ENCODE peak calls at places on chromosomes 16 and 17, in nine cellular contexts. One of them, this sample, is unnamed.

GRCh38 chr17:35161281-35161761 is 13.7 kb downstream of the UNC45B start:
- DNase-seq in fibroblast of the aortic adventitia: no peak
- DNase-seq in small intestine: peak; percentile 21
- DNase-seq in HFF-Myc: no peak
- DNase-seq in AG04450: no peak
- DNase-seq in lower leg skin: no peak
- DNase-seq in mesenchymal stem cell: no peak
- DNase-seq in NT2/D1: no peak
- DNase-seq in stomach: no peak
- DNase-seq in this sample: no peak

GRCh38 chr16:65497571-65497970 is 375.7 kb upstream of the CDH11 start:
- DNase-seq in fibroblast of the aortic adventitia: no peak
- DNase-seq in small intestine: no peak
- DNase-seq in HFF-Myc: no peak
- DNase-seq in AG04450: no peak
- DNase-seq in lower leg skin: no peak
- DNase-seq in mesenchymal stem cell: no peak
- DNase-seq in NT2/D1: no peak
- DNase-seq in stomach: no peak
- DNase-seq in this sample: no peak

GRCh38 chr16:19831678-19832077 is 53.0 kb downstream of the GPRC5B start:
- DNase-seq in fibroblast of the aortic adventitia: peak; percentile 65
- DNase-seq in small intestine: no peak
- DNase-seq in HFF-Myc: no peak
- DNase-seq in AG04450: peak; percentile 42
- DNase-seq in lower leg skin: no peak
- DNase-seq in mesenchymal stem cell: peak; percentile 83
- DNase-seq in NT2/D1: no peak
- DNase-seq in stomach: no peak
- DNase-seq in this sample: no peak

GRCh38 chr16:28189237-28189636 is 22.5 kb downstream of the XPO6 start:
- DNase-seq in fibroblast of the aortic adventitia: no peak
- DNase-seq in small intestine: peak; percentile 44
- DNase-seq in HFF-Myc: no peak
- DNase-seq in AG04450: no peak
- DNase-seq in lower leg skin: no peak
- DNase-seq in mesenchymal stem cell: peak; percentile 59
- DNase-seq in NT2/D1: no peak
- DNase-seq in stomach: no peak
- DNase-seq in this sample: no peak

GRCh38 chr16:81127051-81127450 is 30.9 kb upstream of the GCSH start:
- DNase-seq in fibroblast of the aortic adventitia: peak; percentile 4
- DNase-seq in small intestine: no peak
- DNase-seq in HFF-Myc: no peak
- DNase-seq in AG04450: peak; percentile 41
- DNase-seq in lower leg skin: no peak
- DNase-seq in mesenchymal stem cell: peak; percentile 17
- DNase-seq in NT2/D1: no peak
- DNase-seq in stomach: no peak
- DNase-seq in this sample: peak; percentile 25

GRCh38 chr16:57196276-57196675 is 10.1 kb downstream of the RSPRY1 start:
- DNase-seq in fibroblast of the aortic adventitia: peak; percentile 33
- DNase-seq in small intestine: no peak
- DNase-seq in HFF-Myc: no peak
- DNase-seq in AG04450: no peak
- DNase-seq in lower leg skin: no peak
- DNase-seq in mesenchymal stem cell: no peak
- DNase-seq in NT2/D1: no peak
- DNase-seq in stomach: no peak
- DNase-seq in this sample: no peak

GRCh38 chr16:66495440-66495839 is 54.5 kb downstream of the TK2 start:
- DNase-seq in fibroblast of the aortic adventitia: no peak
- DNase-seq in small intestine: no peak
- DNase-seq in HFF-Myc: no peak
- DNase-seq in AG04450: no peak
- DNase-seq in lower leg skin: no peak
- DNase-seq in mesenchymal stem cell: no peak
- DNase-seq in NT2/D1: no peak
- DNase-seq in stomach: no peak
- DNase-seq in this sample: no peak

GRCh38 chr17:59496178-59496577 is 69.2 kb upstream of the DHX40 start:
- DNase-seq in fibroblast of the aortic adventitia: no peak
- DNase-seq in small intestine: no peak
- DNase-seq in HFF-Myc: no peak
- DNase-seq in AG04450: no peak
- DNase-seq in lower leg skin: no peak
- DNase-seq in mesenchymal stem cell: no peak
- DNase-seq in NT2/D1: no peak
- DNase-seq in stomach: no peak
- DNase-seq in this sample: no peak

DNA sequence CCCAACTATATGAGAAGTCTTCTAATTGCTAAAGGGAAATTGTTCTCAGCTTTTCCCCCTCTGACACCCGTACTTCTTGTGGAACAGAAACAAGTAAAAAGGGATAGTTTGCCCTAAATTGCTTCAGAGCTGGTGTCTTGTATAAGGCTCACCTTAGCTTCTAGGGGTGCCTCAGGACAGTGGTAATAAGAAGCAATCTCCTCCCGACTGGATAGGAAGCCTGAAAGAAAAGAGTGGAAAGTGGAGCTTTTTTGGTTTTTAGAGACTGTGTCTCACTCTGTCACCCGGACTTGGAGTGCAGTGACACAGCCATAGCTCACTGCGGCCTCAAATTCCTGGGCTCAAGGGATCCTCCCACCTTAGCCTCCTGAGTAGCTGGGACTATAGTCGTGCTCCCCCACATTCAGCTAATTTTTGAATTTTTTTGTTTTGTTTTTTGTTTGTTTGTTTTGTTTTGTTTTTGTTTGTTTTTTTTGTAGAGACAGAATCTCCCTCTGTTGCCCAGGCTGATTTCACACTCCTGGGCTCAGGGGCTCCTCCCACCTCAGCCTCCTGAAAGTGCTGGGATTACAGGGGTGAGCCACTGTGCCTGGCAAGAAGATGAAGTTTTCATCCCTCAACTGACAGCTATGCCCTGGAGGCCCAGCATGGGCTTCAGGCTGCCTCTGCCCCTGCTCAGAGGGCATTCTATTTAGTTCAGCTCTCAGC is 3.4 kb downstream of the TAT start:
- DNase-seq in fibroblast of the aortic adventitia: no peak
- DNase-seq in small intestine: no peak
- DNase-seq in HFF-Myc: no peak
- DNase-seq in AG04450: no peak
- DNase-seq in lower leg skin: no peak
- DNase-seq in mesenchymal stem cell: no peak
- DNase-seq in NT2/D1: no peak
- DNase-seq in stomach: no peak
- DNase-seq in this sample: no peak
- H3K4me3 ChIP-seq in fibroblast of the aortic adventitia: no peak overlapping the region
- H3K4me3 ChIP-seq in small intestine: no peak overlapping the region
- H3K4me3 ChIP-seq in HFF-Myc: no peak overlapping the region
- H3K4me3 ChIP-seq in AG04450: no peak overlapping the region
- H3K4me3 ChIP-seq in lower leg skin: no peak overlapping the region
- H3K4me3 ChIP-seq in mesenchymal stem cell: no peak overlapping the region
- H3K4me3 ChIP-seq in NT2/D1: no peak overlapping the region
- H3K4me3 ChIP-seq in stomach: no peak overlapping the region
- H3K4me3 ChIP-seq in this sample: no peak overlapping the region

GRCh38 chr16:53434436-53435065 is at the start of gene RBL2:
- DNase-seq in fibroblast of the aortic adventitia: peak; percentile 17
- DNase-seq in small intestine: peak; percentile 63
- DNase-seq in HFF-Myc: no peak
- DNase-seq in AG04450: no peak
- DNase-seq in lower leg skin: peak; percentile 79
- DNase-seq in mesenchymal stem cell: peak; percentile 70
- DNase-seq in NT2/D1: peak; percentile 62
- DNase-seq in stomach: peak; percentile 87
- DNase-seq in this sample: peak; percentile 76

GRCh38 chr16:53430363-53430762 is 3.9 kb upstream of the RBL2 start:
- DNase-seq in fibroblast of the aortic adventitia: no peak
- DNase-seq in small intestine: no peak
- DNase-seq in HFF-Myc: no peak
- DNase-seq in AG04450: no peak
- DNase-seq in lower leg skin: no peak
- DNase-seq in mesenchymal stem cell: no peak
- DNase-seq in NT2/D1: no peak
- DNase-seq in stomach: no peak
- DNase-seq in this sample: no peak

GRCh38 chr16:53433930-53434435 is 288 bp upstream of the RBL2 start:
- DNase-seq in fibroblast of the aortic adventitia: peak; percentile 80
- DNase-seq in small intestine: peak; percentile 84
- DNase-seq in HFF-Myc: no peak
- DNase-seq in AG04450: peak; percentile 33
- DNase-seq in lower leg skin: no peak
- DNase-seq in mesenchymal stem cell: peak; percentile 80
- DNase-seq in NT2/D1: no peak
- DNase-seq in stomach: no peak
- DNase-seq in this sample: peak; percentile 90

GRCh38 chr16:53435066-53435688 is 906 bp downstream of the RBL2 start:
- DNase-seq in fibroblast of the aortic adventitia: peak; percentile 88
- DNase-seq in small intestine: peak; percentile 95
- DNase-seq in HFF-Myc: peak; percentile 57
- DNase-seq in AG04450: peak; percentile 70
- DNase-seq in lower leg skin: peak; percentile 90
- DNase-seq in mesenchymal stem cell: peak; percentile 95
- DNase-seq in NT2/D1: peak; percentile 42
- DNase-seq in stomach: peak; percentile 79
- DNase-seq in this sample: peak; percentile 90

GRCh38 chr16:53433509-53433908 is 762 bp upstream of the RBL2 start:
- DNase-seq in fibroblast of the aortic adventitia: no peak
- DNase-seq in small intestine: no peak
- DNase-seq in HFF-Myc: no peak
- DNase-seq in AG04450: no peak
- DNase-seq in lower leg skin: no peak
- DNase-seq in mesenchymal stem cell: no peak
- DNase-seq in NT2/D1: no peak
- DNase-seq in stomach: no peak
- DNase-seq in this sample: peak; percentile 73
- H3K4me3 ChIP-seq in fibroblast of the aortic adventitia: no peak overlapping the region
- H3K4me3 ChIP-seq in small intestine: no peak overlapping the region
- H3K4me3 ChIP-seq in HFF-Myc: no peak overlapping the region
- H3K4me3 ChIP-seq in AG04450: no peak overlapping the region
- H3K4me3 ChIP-seq in lower leg skin: no peak overlapping the region
- H3K4me3 ChIP-seq in mesenchymal stem cell: peak overlapping the region; percentile 99
- H3K4me3 ChIP-seq in NT2/D1: no peak overlapping the region
- H3K4me3 ChIP-seq in stomach: peak overlapping the region; percentile 87
- H3K4me3 ChIP-seq in this sample: no peak overlapping the region

GRCh38 chr16:87335306-87335967 is 18.2 kb upstream of the C16orf95 start:
- DNase-seq in fibroblast of the aortic adventitia: no peak
- DNase-seq in small intestine: no peak
- DNase-seq in HFF-Myc: no peak
- DNase-seq in AG04450: no peak
- DNase-seq in lower leg skin: no peak
- DNase-seq in mesenchymal stem cell: no peak
- DNase-seq in NT2/D1: no peak
- DNase-seq in stomach: no peak
- DNase-seq in this sample: no peak

GRCh38 chr16:87333101-87333500 is 15.9 kb upstream of the C16orf95 start:
- DNase-seq in fibroblast of the aortic adventitia: no peak
- DNase-seq in small intestine: no peak
- DNase-seq in HFF-Myc: no peak
- DNase-seq in AG04450: no peak
- DNase-seq in lower leg skin: no peak
- DNase-seq in mesenchymal stem cell: no peak
- DNase-seq in NT2/D1: no peak
- DNase-seq in stomach: no peak
- DNase-seq in this sample: no peak

GRCh38 chr16:87333581-87334331 is 16.6 kb upstream of the C16orf95 start:
- DNase-seq in fibroblast of the aortic adventitia: no peak
- DNase-seq in small intestine: no peak
- DNase-seq in HFF-Myc: no peak
- DNase-seq in AG04450: no peak
- DNase-seq in lower leg skin: no peak
- DNase-seq in mesenchymal stem cell: no peak
- DNase-seq in NT2/D1: no peak
- DNase-seq in stomach: no peak
- DNase-seq in this sample: no peak

GRCh38 chr16:87335968-87336849 is 19.0 kb upstream of the C16orf95 start:
- DNase-seq in fibroblast of the aortic adventitia: no peak
- DNase-seq in small intestine: no peak
- DNase-seq in HFF-Myc: no peak
- DNase-seq in AG04450: no peak
- DNase-seq in lower leg skin: no peak
- DNase-seq in mesenchymal stem cell: no peak
- DNase-seq in NT2/D1: no peak
- DNase-seq in stomach: no peak
- DNase-seq in this sample: no peak

DNA sequence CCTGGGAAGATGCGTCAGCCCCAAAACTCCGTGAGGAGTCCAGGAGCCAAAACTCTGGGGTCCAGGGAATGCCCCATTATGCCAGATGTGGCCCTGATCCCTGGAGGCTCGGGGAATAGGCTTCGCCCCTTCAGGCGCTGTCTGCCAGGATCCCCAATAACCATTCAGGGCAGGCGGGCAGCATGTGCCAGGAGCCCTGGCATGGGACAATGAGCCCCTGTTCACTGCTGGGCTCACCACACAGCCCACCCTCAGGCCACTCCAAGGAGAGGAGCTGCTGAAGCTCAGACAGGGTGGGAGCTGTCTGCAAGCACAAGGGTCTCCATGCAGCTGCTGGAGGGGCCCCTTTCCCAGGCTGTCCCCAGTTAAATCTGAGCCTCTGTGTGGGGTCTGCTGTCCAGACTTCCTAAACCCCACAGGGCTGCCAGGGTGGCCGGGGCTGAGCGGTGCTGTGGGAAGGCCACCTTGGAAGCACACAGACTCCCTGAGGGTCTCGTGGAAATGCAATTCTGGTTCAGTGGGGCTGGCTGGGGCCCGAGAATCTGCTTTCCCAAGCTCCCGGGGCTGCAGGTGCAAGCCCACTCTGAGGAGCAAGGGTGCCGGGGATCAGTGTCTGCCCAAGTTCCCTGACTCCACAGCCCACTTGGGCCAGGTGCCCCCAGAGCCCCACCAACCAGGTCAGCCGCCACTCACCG is 17.6 kb upstream of the C16orf95 start:
- DNase-seq in fibroblast of the aortic adventitia: no peak
- DNase-seq in small intestine: no peak
- DNase-seq in HFF-Myc: no peak
- DNase-seq in AG04450: no peak
- DNase-seq in lower leg skin: no peak
- DNase-seq in mesenchymal stem cell: no peak
- DNase-seq in NT2/D1: no peak
- DNase-seq in stomach: no peak
- DNase-seq in this sample: no peak
- H3K4me3 ChIP-seq in fibroblast of the aortic adventitia: no peak overlapping the region
- H3K4me3 ChIP-seq in small intestine: no peak overlapping the region
- H3K4me3 ChIP-seq in HFF-Myc: no peak overlapping the region
- H3K4me3 ChIP-seq in AG04450: no peak overlapping the region
- H3K4me3 ChIP-seq in lower leg skin: no peak overlapping the region
- H3K4me3 ChIP-seq in mesenchymal stem cell: no peak overlapping the region
- H3K4me3 ChIP-seq in NT2/D1: no peak overlapping the region
- H3K4me3 ChIP-seq in stomach: no peak overlapping the region
- H3K4me3 ChIP-seq in this sample: no peak overlapping the region

GRCh38 chr16:13798211-13798610 is 121.7 kb upstream of the ERCC4 start:
- DNase-seq in fibroblast of the aortic adventitia: no peak
- DNase-seq in small intestine: no peak
- DNase-seq in HFF-Myc: no peak
- DNase-seq in AG04450: no peak
- DNase-seq in lower leg skin: no peak
- DNase-seq in mesenchymal stem cell: no peak
- DNase-seq in NT2/D1: no peak
- DNase-seq in stomach: no peak
- DNase-seq in this sample: no peak

GRCh38 chr16:13808075-13808474 is 111.9 kb upstream of the ERCC4 start:
- DNase-seq in fibroblast of the aortic adventitia: no peak
- DNase-seq in small intestine: no peak
- DNase-seq in HFF-Myc: no peak
- DNase-seq in AG04450: no peak
- DNase-seq in lower leg skin: no peak
- DNase-seq in mesenchymal stem cell: no peak
- DNase-seq in NT2/D1: no peak
- DNase-seq in stomach: no peak
- DNase-seq in this sample: no peak

GRCh38 chr16:13809765-13810164 is 110.2 kb upstream of the ERCC4 start:
- DNase-seq in fibroblast of the aortic adventitia: no peak
- DNase-seq in small intestine: no peak
- DNase-seq in HFF-Myc: no peak
- DNase-seq in AG04450: no peak
- DNase-seq in lower leg skin: no peak
- DNase-seq in mesenchymal stem cell: no peak
- DNase-seq in NT2/D1: no peak
- DNase-seq in stomach: no peak
- DNase-seq in this sample: no peak

GRCh38 chr16:13803974-13804373 is 116.0 kb upstream of the ERCC4 start:
- DNase-seq in fibroblast of the aortic adventitia: no peak
- DNase-seq in small intestine: no peak
- DNase-seq in HFF-Myc: no peak
- DNase-seq in AG04450: no peak
- DNase-seq in lower leg skin: no peak
- DNase-seq in mesenchymal stem cell: no peak
- DNase-seq in NT2/D1: no peak
- DNase-seq in stomach: no peak
- DNase-seq in this sample: no peak
- H3K4me3 ChIP-seq in fibroblast of the aortic adventitia: no peak overlapping the region
- H3K4me3 ChIP-seq in small intestine: no peak overlapping the region
- H3K4me3 ChIP-seq in HFF-Myc: no peak overlapping the region
- H3K4me3 ChIP-seq in AG04450: no peak overlapping the region
- H3K4me3 ChIP-seq in lower leg skin: no peak overlapping the region
- H3K4me3 ChIP-seq in mesenchymal stem cell: no peak overlapping the region
- H3K4me3 ChIP-seq in NT2/D1: no peak overlapping the region
- H3K4me3 ChIP-seq in stomach: no peak overlapping the region
- H3K4me3 ChIP-seq in this sample: no peak overlapping the region

This sample was measured in mesendoderm.